ENCODE peak calls at places on chromosomes 11 and 22, in nine cellular contexts. L, Y, H, M, O, X, A, Q and E are unnamed samples. For H3K4me1, the result is how much of the 10 kb centered on the place peaks cover.

GRCh38 chr11:34044664-34045485 is 6.7 kb upstream of the CAPRIN1 start:
- DNase-seq in L (no peak), Y (peak), H (no peak), M (no peak), O (no peak), X (peak), A (peak), Q (no peak), E (no peak)

GRCh38 chr11:126411971-126412381 is 56.5 kb downstream of the ST3GAL4 start:
- DNase-seq in L (no peak), Y (no peak), H (no peak), M (no peak), O (no peak), X (no peak), A (no peak), Q (no peak), E (no peak)

GRCh38 chr11:121337078-121337477 is 44.5 kb downstream of the SC5D start:
- DNase-seq in L (no peak), Y (no peak), H (no peak), M (no peak), O (no peak), X (no peak), A (no peak), Q (no peak), E (no peak)

GRCh38 chr22:48039326-48039725 is 1276.9 kb downstream of the TBC1D22A start:
- DNase-seq in L (no peak), Y (no peak), H (no peak), M (no peak), O (no peak), X (no peak), A (no peak), Q (no peak), E (no peak)

GRCh38 chr11:69911310-69912160 is 92.3 kb upstream of the FGF3 start:
- DNase-seq in L (no peak), Y (no peak), H (no peak), M (peak), O (no peak), X (no peak), A (no peak), Q (no peak), E (no peak)

GRCh38 chr22:19823191-19823590 is 31.5 kb downstream of the GNB1L start:
- DNase-seq in L (no peak), Y (no peak), H (no peak), M (no peak), O (no peak), X (no peak), A (no peak), Q (no peak), E (no peak)

GRCh38 chr11:76337918-76338317 is 43.0 kb downstream of the THAP12 start:
- DNase-seq in L (no peak), Y (no peak), H (no peak), M (no peak), O (no peak), X (no peak), A (no peak), Q (no peak), E (no peak)

GRCh38 chr11:119236891-119237290 is 30.8 kb downstream of the CBL start:
- DNase-seq in L (no peak), Y (no peak), H (no peak), M (no peak), O (no peak), X (no peak), A (peak), Q (no peak), E (no peak)

GRCh38 chr11:103601230-103601846 is 435.1 kb upstream of the DDI1 start:
- DNase-seq in L (peak), Y (peak), H (no peak), M (peak), O (no peak), X (peak), A (peak), Q (no peak), E (peak)

DNA sequence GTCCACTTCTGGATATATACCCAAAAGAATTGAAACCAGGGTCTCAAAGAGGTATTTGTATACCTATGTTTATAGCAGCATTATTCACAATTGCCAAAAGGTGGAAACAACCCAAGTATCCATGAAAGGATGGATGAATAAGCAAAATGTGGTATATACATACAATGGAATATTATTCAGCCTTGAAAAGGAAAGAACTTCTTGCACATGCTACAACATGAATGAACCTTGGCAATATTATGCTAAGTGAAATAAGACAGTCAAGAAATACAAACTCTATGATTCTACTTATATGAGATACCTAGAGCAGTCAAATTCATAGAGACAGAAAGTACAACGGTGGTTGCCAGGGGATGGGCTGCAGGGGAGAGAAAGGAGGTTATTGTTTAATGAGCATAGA is 21.6 kb upstream of the PAK1 start:
- DNase-seq in L (no peak), Y (no peak), H (no peak), M (no peak), O (no peak), X (no peak), A (no peak), Q (no peak), E (no peak)
- H3K4me1 ChIP-seq in L (under half), Y (under half), H (under half), M (under half), O (under half), X (under half), A (under half), Q (under half), E (under half)

GRCh38 chr11:93526691-93527583 is 16.3 kb downstream of the SMCO4 start:
- DNase-seq in L (no peak), Y (no peak), H (no peak), M (no peak), O (no peak), X (no peak), A (no peak), Q (no peak), E (peak)
- H3K27ac ChIP-seq in L (no peak), Y (no peak), H (peak), M (peak), O (no peak), X (no peak), A (no peak), Q (no peak), E (peak)

DNA sequence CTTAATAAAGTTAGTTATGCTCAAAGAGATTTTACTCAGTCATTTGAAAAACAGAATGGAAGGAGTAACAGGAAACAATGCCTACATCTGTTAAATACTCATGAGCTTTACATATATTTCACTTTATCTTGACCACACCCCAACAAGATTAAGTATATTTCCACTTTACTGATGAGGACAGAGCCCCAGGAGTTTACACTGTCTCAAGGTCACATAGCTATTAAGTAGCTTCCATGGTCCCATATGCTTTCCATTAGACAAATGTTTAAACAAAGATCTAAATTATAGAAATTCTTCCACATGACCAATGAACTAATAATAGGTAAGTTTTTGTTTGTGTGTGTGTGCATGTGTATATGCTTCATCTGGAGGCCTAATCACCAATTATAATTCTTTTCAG is 30.2 kb downstream of the MRTFA start:
- DNase-seq in L (no peak), Y (no peak), H (no peak), M (no peak), O (no peak), X (no peak), A (no peak), Q (no peak), E (peak)
- H3K4me1 ChIP-seq in L (under half), Y (under half), H (under half), M (half or more), O (half or more), X (under half), A (under half), Q (under half), E (under half)

DNA sequence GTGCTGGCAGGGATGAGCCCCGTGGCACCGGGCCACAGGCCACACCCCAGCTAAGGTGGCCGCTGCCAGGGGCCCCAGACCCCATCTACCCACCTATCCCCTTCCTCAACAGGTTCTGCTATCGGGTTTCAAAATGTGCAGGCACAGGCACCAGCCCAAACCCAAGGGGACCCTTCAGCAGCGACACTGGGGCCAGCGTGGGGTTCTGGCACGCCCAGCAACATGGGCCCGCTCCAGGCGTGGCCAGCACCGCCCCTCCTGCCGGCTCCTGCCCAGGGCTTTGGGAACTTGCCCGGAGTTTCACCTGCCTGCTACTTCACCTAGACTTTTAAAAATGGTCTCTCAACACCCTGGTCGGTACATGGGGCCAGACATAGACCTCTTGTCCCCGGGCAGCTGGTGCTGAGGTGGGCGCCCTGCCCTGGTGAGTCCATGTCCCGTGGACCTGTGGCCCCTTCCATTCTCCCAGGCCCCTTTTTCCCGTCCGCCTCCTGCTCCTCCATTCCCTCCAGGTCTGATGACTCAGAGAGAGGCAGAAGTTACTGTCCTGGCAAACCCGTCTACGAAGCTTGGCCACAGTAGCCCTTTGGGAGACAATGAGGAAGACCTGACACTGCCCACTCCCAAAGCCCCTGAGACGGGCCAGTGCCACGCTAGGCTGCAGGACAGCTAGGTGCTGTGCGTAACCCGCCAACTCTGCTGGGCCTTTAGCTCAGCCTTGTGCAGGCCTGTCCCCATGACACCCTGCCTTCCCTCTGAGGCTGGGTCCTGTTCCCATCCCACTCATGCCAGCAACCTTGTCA is 11.5 kb downstream of the CELSR1 start:
- DNase-seq in L (no peak), Y (peak), H (no peak), M (no peak), O (no peak), X (no peak), A (no peak), Q (no peak), E (no peak)
- H3K27ac ChIP-seq in L (no peak), Y (peak), H (no peak), M (no peak), O (no peak), X (no peak), A (no peak), Q (no peak), E (no peak)

DNA sequence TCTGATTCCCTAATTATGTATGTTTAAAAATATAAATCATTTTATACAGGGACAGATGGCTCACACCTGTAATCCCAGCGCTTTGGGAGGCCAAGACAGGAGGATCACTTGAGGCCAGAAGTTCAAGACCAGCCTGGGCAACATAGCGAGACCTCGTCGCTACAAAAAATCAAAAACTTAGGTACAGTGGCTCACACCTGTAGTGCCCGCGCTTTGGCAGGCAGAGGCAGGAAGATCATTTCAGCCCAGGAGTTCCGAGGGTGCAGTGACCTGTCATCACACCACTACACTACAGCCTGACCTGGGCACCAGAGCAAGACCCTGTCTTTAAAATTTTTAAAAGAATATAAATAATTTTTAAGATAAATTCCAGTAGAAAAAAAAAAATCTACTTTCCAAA is 11.5 kb downstream of the RRAS2 start:
- DNase-seq in L (no peak), Y (no peak), H (no peak), M (no peak), O (no peak), X (no peak), A (no peak), Q (no peak), E (no peak)
- H3K4me1 ChIP-seq in L (under half), Y (under half), H (under half), M (under half), O (under half), X (under half), A (under half), Q (under half), E (under half)

GRCh38 chr11:83681944-83682644 is 395.9 kb upstream of the CCDC90B start:
- DNase-seq in L (no peak), Y (no peak), H (no peak), M (no peak), O (no peak), X (no peak), A (no peak), Q (no peak), E (no peak)
- H3K27ac ChIP-seq in L (no peak), Y (no peak), H (no peak), M (no peak), O (no peak), X (peak), A (no peak), Q (no peak), E (no peak)

DNA sequence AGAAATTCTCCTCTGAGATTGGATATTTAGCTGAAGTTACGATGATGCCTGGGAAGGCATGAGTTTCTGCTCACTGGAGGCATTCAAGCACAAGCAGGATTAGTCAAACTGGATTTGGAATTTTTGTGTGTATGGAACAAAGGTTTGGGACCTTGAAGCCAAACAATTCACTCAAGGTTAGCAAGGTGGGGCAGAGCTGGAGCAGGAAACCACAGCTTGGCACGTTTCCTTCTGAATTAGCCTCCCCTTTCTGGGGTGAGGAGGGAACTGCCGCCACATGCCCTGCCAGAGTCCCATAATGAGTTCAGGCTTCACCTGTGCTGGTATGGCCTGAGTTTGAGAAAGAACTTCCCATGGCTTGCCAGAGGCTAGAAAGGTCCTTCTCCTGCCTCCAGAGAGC is 50.9 kb upstream of the RRAS2 start:
- DNase-seq in L (no peak), Y (peak), H (no peak), M (no peak), O (no peak), X (no peak), A (no peak), Q (no peak), E (no peak)
- H3K4me1 ChIP-seq in L (under half), Y (under half), H (under half), M (under half), O (under half), X (under half), A (under half), Q (under half), E (under half)

GRCh38 chr11:64774144-64774543 is 4.2 kb downstream of the SF1 start:
- DNase-seq in L (no peak), Y (no peak), H (no peak), M (no peak), O (no peak), X (no peak), A (no peak), Q (no peak), E (no peak)

GRCh38 chr11:64769283-64769682 is 9.1 kb downstream of the SF1 start:
- DNase-seq in L (no peak), Y (no peak), H (no peak), M (no peak), O (no peak), X (no peak), A (no peak), Q (no peak), E (no peak)

GRCh38 chr11:64771861-64772260 is 6.5 kb downstream of the SF1 start:
- DNase-seq in L (no peak), Y (no peak), H (no peak), M (no peak), O (no peak), X (no peak), A (no peak), Q (no peak), E (no peak)

GRCh38 chr11:64770120-64770519 is 8.2 kb downstream of the SF1 start:
- DNase-seq in L (no peak), Y (no peak), H (no peak), M (no peak), O (no peak), X (no peak), A (no peak), Q (no peak), E (no peak)

DNA sequence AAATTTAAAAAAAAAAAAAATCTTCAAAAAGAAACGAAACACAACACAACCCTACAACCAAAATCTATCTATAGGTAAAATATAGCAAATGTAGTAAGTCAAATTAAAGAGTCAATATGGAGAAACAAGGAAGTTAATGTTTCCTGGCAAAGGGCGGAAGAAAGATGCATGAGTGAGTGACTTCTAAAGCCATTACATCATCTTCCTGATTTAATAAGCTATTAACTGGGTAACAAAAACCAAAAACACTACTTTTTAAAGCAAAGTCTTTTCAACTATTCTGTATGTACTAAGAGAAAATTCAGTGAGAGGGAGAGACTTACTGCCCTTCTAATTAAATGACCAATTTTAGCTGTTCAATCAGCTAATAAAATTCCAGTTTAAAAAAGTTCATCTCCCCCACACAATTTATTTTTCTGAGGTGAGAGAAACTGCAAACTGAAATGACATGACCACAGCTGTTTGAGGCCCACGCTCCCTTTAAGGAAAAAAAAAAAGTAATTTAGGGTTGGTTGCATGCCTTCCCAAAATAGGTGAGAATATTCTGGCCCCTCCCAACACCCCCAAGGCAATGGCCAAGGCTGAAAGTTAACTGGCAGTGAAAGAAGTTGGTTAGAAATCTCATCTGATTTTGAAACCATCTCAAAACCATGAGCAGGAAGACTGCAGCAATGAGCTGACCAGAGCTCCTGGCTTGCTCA is 5.9 kb downstream of the SF1 start:
- DNase-seq in L (no peak), Y (no peak), H (no peak), M (no peak), O (no peak), X (no peak), A (no peak), Q (no peak), E (no peak)
- H3K27ac ChIP-seq in L (peak), Y (no peak), H (no peak), M (no peak), O (no peak), X (no peak), A (no peak), Q (no peak), E (no peak)

GRCh38 chr22:36339171-36340065 is 48.3 kb downstream of the MYH9 start:
- DNase-seq in L (no peak), Y (no peak), H (no peak), M (no peak), O (no peak), X (no peak), A (peak), Q (no peak), E (no peak)
- H3K4me1 ChIP-seq in L (half or more), Y (under half), H (under half), M (half or more), O (half or more), X (under half), A (half or more), Q (under half), E (under half)